ENCODE peak calls at places on chromosome 1, in nine cellular contexts. One of them, this sample, is unnamed.
A peak's percentile ranks its signal among the peaks of the same experiment; 100 is the strongest.

GRCh38 chr1:146039844-146040194 is 18.3 kb upstream of the HJV start:
- DNase-seq in RWPE2: no peak
- DNase-seq in SJSA1: no peak
- DNase-seq in H9: no peak
- DNase-seq in colonic mucosa: no peak
- DNase-seq in MM.1S: no peak
- DNase-seq in ovary: no peak
- DNase-seq in CD8-positive, alpha-beta memory T cell: no peak
- DNase-seq in neuronal stem cell: no peak
- DNase-seq in this sample: no peak

GRCh38 chr1:94425821-94426484 is 7.8 kb downstream of the ABCD3 start:
- DNase-seq in neuronal stem cell: no peak
- DNase-seq in SJSA1: no peak
- DNase-seq in H9: no peak
- DNase-seq in ovary: no peak
- DNase-seq in colonic mucosa: no peak
- DNase-seq in MM.1S: no peak
- DNase-seq in CD8-positive, alpha-beta memory T cell: no peak
- DNase-seq in RWPE2: no peak
- DNase-seq in this sample: no peak

GRCh38 chr1:220380885-220381284 is 108.6 kb upstream of the RAB3GAP2 start:
- DNase-seq in CD8-positive, alpha-beta memory T cell: no peak
- DNase-seq in SJSA1: no peak
- DNase-seq in colonic mucosa: no peak
- DNase-seq in H9: no peak
- DNase-seq in RWPE2: no peak
- DNase-seq in ovary: no peak
- DNase-seq in neuronal stem cell: no peak
- DNase-seq in MM.1S: peak; percentile 74
- DNase-seq in this sample: no peak

GRCh38 chr1:59025898-59026426 is 242.1 kb upstream of the JUN start:
- DNase-seq in CD8-positive, alpha-beta memory T cell: no peak
- DNase-seq in colonic mucosa: no peak
- DNase-seq in H9: no peak
- DNase-seq in ovary: no peak
- DNase-seq in SJSA1: no peak
- DNase-seq in RWPE2: no peak
- DNase-seq in neuronal stem cell: no peak
- DNase-seq in MM.1S: no peak
- DNase-seq in this sample: no peak

GRCh38 chr1:25797939-25798338 is 2.1 kb upstream of the SELENON start:
- DNase-seq in H9: peak; percentile 84
- DNase-seq in SJSA1: no peak
- DNase-seq in RWPE2: no peak
- DNase-seq in neuronal stem cell: no peak
- DNase-seq in MM.1S: peak; percentile 21
- DNase-seq in CD8-positive, alpha-beta memory T cell: no peak
- DNase-seq in ovary: no peak
- DNase-seq in colonic mucosa: no peak
- DNase-seq in this sample: no peak

GRCh38 chr1:153305682-153306081 is 7.1 kb downstream of the PGLYRP3 start:
- DNase-seq in RWPE2: no peak
- DNase-seq in colonic mucosa: no peak
- DNase-seq in CD8-positive, alpha-beta memory T cell: no peak
- DNase-seq in SJSA1: no peak
- DNase-seq in neuronal stem cell: no peak
- DNase-seq in H9: no peak
- DNase-seq in ovary: no peak
- DNase-seq in MM.1S: no peak
- DNase-seq in this sample: no peak

GRCh38 chr1:111515291-111516007 is 12.0 kb upstream of the ADORA3 start:
- DNase-seq in RWPE2: no peak
- DNase-seq in colonic mucosa: no peak
- DNase-seq in MM.1S: no peak
- DNase-seq in ovary: peak; percentile 67
- DNase-seq in neuronal stem cell: no peak
- DNase-seq in SJSA1: no peak
- DNase-seq in H9: peak; percentile 34
- DNase-seq in CD8-positive, alpha-beta memory T cell: no peak
- DNase-seq in this sample: peak; percentile 24

GRCh38 chr1:1178794-1179331 is 5.2 kb downstream of the TTLL10 start:
- DNase-seq in CD8-positive, alpha-beta memory T cell: no peak
- DNase-seq in ovary: no peak
- DNase-seq in H9: peak; percentile 26
- DNase-seq in MM.1S: no peak
- DNase-seq in neuronal stem cell: no peak
- DNase-seq in RWPE2: peak; percentile 67
- DNase-seq in colonic mucosa: no peak
- DNase-seq in SJSA1: no peak
- DNase-seq in this sample: peak; percentile 7

GRCh38 chr1:219324629-219325367 is 151.1 kb downstream of the LYPLAL1 start:
- DNase-seq in MM.1S: no peak
- DNase-seq in neuronal stem cell: no peak
- DNase-seq in H9: no peak
- DNase-seq in SJSA1: peak; percentile 50
- DNase-seq in ovary: no peak
- DNase-seq in colonic mucosa: no peak
- DNase-seq in CD8-positive, alpha-beta memory T cell: no peak
- DNase-seq in RWPE2: no peak
- DNase-seq in this sample: no peak

GRCh38 chr1:185402930-185403329 is 85.9 kb upstream of the IVNS1ABP start:
- DNase-seq in H9: no peak
- DNase-seq in RWPE2: no peak
- DNase-seq in neuronal stem cell: no peak
- DNase-seq in CD8-positive, alpha-beta memory T cell: no peak
- DNase-seq in MM.1S: no peak
- DNase-seq in SJSA1: no peak
- DNase-seq in ovary: no peak
- DNase-seq in colonic mucosa: no peak
- DNase-seq in this sample: no peak

GRCh38 chr1:247528812-247529474 is 7.3 kb downstream of the OR2C3 start:
- DNase-seq in H9: no peak
- DNase-seq in colonic mucosa: no peak
- DNase-seq in neuronal stem cell: no peak
- DNase-seq in RWPE2: no peak
- DNase-seq in MM.1S: no peak
- DNase-seq in SJSA1: no peak
- DNase-seq in ovary: no peak
- DNase-seq in CD8-positive, alpha-beta memory T cell: no peak
- DNase-seq in this sample: no peak

GRCh38 chr1:244603498-244603897 is 49.4 kb upstream of the DESI2 start:
- DNase-seq in neuronal stem cell: peak; percentile 8
- DNase-seq in SJSA1: no peak
- DNase-seq in H9: no peak
- DNase-seq in CD8-positive, alpha-beta memory T cell: peak; percentile 29
- DNase-seq in RWPE2: no peak
- DNase-seq in MM.1S: peak; percentile 57
- DNase-seq in ovary: no peak
- DNase-seq in colonic mucosa: no peak
- DNase-seq in this sample: no peak

GRCh38 chr1:224116131-224116530 is 2.2 kb downstream of the FBXO28 start:
- DNase-seq in MM.1S: peak; percentile 82
- DNase-seq in neuronal stem cell: no peak
- DNase-seq in RWPE2: no peak
- DNase-seq in CD8-positive, alpha-beta memory T cell: peak; percentile 49
- DNase-seq in colonic mucosa: no peak
- DNase-seq in ovary: no peak
- DNase-seq in SJSA1: no peak
- DNase-seq in H9: no peak
- DNase-seq in this sample: no peak

GRCh38 chr1:200448034-200448762 is 38.4 kb upstream of the ZNF281 start:
- DNase-seq in colonic mucosa: no peak
- DNase-seq in neuronal stem cell: no peak
- DNase-seq in MM.1S: peak; percentile 77
- DNase-seq in H9: no peak
- DNase-seq in SJSA1: no peak
- DNase-seq in ovary: no peak
- DNase-seq in RWPE2: no peak
- DNase-seq in CD8-positive, alpha-beta memory T cell: no peak
- DNase-seq in this sample: no peak

GRCh38 chr1:235067396-235068154 is 61.1 kb downstream of the TOMM20 start:
- DNase-seq in MM.1S: no peak
- DNase-seq in neuronal stem cell: no peak
- DNase-seq in CD8-positive, alpha-beta memory T cell: no peak
- DNase-seq in SJSA1: peak; percentile 97
- DNase-seq in RWPE2: peak; percentile 94
- DNase-seq in ovary: no peak
- DNase-seq in H9: no peak
- DNase-seq in colonic mucosa: peak; percentile 90
- DNase-seq in this sample: peak; percentile 78

GRCh38 chr1:12481928-12482327 is 136.1 kb downstream of the DHRS3 start:
- DNase-seq in RWPE2: no peak
- DNase-seq in ovary: no peak
- DNase-seq in H9: no peak
- DNase-seq in colonic mucosa: no peak
- DNase-seq in CD8-positive, alpha-beta memory T cell: no peak
- DNase-seq in neuronal stem cell: no peak
- DNase-seq in MM.1S: no peak
- DNase-seq in SJSA1: no peak
- DNase-seq in this sample: no peak
- H3K4me1 ChIP-seq in RWPE2: peaks cover 43% of the 10 kb centered on the region
- H3K4me1 ChIP-seq in ovary: peaks cover 29% of the 10 kb centered on the region
- H3K4me1 ChIP-seq in H9: no peaks in the 10 kb centered on the region
- H3K4me1 ChIP-seq in colonic mucosa: peaks cover 39% of the 10 kb centered on the region
- H3K4me1 ChIP-seq in CD8-positive, alpha-beta memory T cell: peaks cover 53% of the 10 kb centered on the region
- H3K4me1 ChIP-seq in neuronal stem cell: no peaks in the 10 kb centered on the region
- H3K4me1 ChIP-seq in MM.1S: peaks cover 7% of the 10 kb centered on the region
- H3K4me1 ChIP-seq in SJSA1: peaks cover 87% of the 10 kb centered on the region
- H3K4me1 ChIP-seq in this sample: no peaks in the 10 kb centered on the region

DNA sequence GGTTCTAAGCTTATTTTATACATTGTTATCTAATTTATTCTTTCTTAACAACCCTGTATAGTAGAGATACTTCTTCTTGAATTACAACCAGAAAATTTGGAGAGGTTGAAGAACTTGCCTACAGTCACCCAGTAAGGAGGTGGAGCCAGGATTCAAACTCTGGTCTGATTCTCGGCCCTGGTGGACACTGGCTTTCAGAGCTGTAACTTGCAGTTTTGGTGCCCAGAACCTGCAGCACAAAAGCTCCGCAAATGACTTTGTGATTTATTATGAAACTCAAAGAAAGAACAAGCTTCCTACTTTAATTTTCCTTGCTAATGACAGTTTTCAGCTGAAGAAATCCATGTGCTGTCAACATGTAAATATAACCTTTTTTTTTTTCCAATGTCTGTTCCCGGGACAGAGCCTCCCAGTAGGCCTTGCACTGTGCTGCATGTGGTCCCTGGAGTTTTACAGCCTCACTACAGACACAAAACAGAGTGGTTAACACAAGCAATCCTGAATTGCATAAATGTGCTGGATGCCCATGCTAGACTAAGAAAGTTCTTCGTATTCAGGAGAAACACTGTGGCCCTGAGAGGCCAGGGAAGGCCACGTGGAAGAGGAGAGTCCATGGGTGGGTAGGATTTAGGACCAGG is 62.2 kb upstream of the ANGPTL1 start:
- DNase-seq in RWPE2: no peak
- DNase-seq in MM.1S: no peak
- DNase-seq in SJSA1: no peak
- DNase-seq in ovary: no peak
- DNase-seq in H9: no peak
- DNase-seq in CD8-positive, alpha-beta memory T cell: no peak
- DNase-seq in colonic mucosa: no peak
- DNase-seq in neuronal stem cell: no peak
- DNase-seq in this sample: no peak
- H3K4me1 ChIP-seq in RWPE2: no peaks in the 10 kb centered on the region
- H3K4me1 ChIP-seq in MM.1S: no peaks in the 10 kb centered on the region
- H3K4me1 ChIP-seq in SJSA1: no peaks in the 10 kb centered on the region
- H3K4me1 ChIP-seq in ovary: peaks cover 33% of the 10 kb centered on the region
- H3K4me1 ChIP-seq in H9: peaks cover 4% of the 10 kb centered on the region
- H3K4me1 ChIP-seq in CD8-positive, alpha-beta memory T cell: no peaks in the 10 kb centered on the region
- H3K4me1 ChIP-seq in colonic mucosa: no peaks in the 10 kb centered on the region
- H3K4me1 ChIP-seq in neuronal stem cell: peaks cover 6% of the 10 kb centered on the region
- H3K4me1 ChIP-seq in this sample: no peaks in the 10 kb centered on the region

GRCh38 chr1:27562483-27563406 is 41.2 kb downstream of the AHDC1 start:
- DNase-seq in neuronal stem cell: no peak
- DNase-seq in SJSA1: no peak
- DNase-seq in CD8-positive, alpha-beta memory T cell: no peak
- DNase-seq in MM.1S: no peak
- DNase-seq in colonic mucosa: no peak
- DNase-seq in ovary: no peak
- DNase-seq in RWPE2: no peak
- DNase-seq in H9: no peak
- DNase-seq in this sample: no peak
- H3K4me1 ChIP-seq in neuronal stem cell: peaks cover 70% of the 10 kb centered on the region
- H3K4me1 ChIP-seq in SJSA1: peaks cover 38% of the 10 kb centered on the region
- H3K4me1 ChIP-seq in CD8-positive, alpha-beta memory T cell: peaks cover 16% of the 10 kb centered on the region
- H3K4me1 ChIP-seq in MM.1S: peaks cover 2% of the 10 kb centered on the region
- H3K4me1 ChIP-seq in colonic mucosa: peaks cover 32% of the 10 kb centered on the region
- H3K4me1 ChIP-seq in ovary: peaks cover 53% of the 10 kb centered on the region
- H3K4me1 ChIP-seq in RWPE2: peaks cover 15% of the 10 kb centered on the region
- H3K4me1 ChIP-seq in H9: peaks cover 17% of the 10 kb centered on the region
- H3K4me1 ChIP-seq in this sample: peaks cover 29% of the 10 kb centered on the region

GRCh38 chr1:11684070-11684469 is 3.1 kb upstream of the MAD2L2 start:
- DNase-seq in CD8-positive, alpha-beta memory T cell: no peak
- DNase-seq in MM.1S: no peak
- DNase-seq in H9: no peak
- DNase-seq in ovary: no peak
- DNase-seq in SJSA1: no peak
- DNase-seq in RWPE2: no peak
- DNase-seq in neuronal stem cell: no peak
- DNase-seq in colonic mucosa: no peak
- DNase-seq in this sample: no peak

GRCh38 chr1:11681071-11681771 is at the start of gene MAD2L2:
- DNase-seq in neuronal stem cell: peak; percentile 81
- DNase-seq in CD8-positive, alpha-beta memory T cell: peak; percentile 89
- DNase-seq in MM.1S: peak; percentile 86
- DNase-seq in SJSA1: peak; percentile 88
- DNase-seq in H9: peak; percentile 85
- DNase-seq in colonic mucosa: peak; percentile 89
- DNase-seq in ovary: peak; percentile 85
- DNase-seq in RWPE2: peak; percentile 80
- DNase-seq in this sample: peak; percentile 80

GRCh38 chr1:11682287-11682771 is 1.4 kb upstream of the MAD2L2 start:
- DNase-seq in SJSA1: no peak
- DNase-seq in ovary: no peak
- DNase-seq in RWPE2: no peak
- DNase-seq in CD8-positive, alpha-beta memory T cell: no peak
- DNase-seq in neuronal stem cell: no peak
- DNase-seq in H9: peak; percentile 83
- DNase-seq in MM.1S: no peak
- DNase-seq in colonic mucosa: no peak
- DNase-seq in this sample: no peak

GRCh38 chr1:11680270-11681070 is 478 bp downstream of the MAD2L2 start:
- DNase-seq in colonic mucosa: no peak
- DNase-seq in neuronal stem cell: no peak
- DNase-seq in MM.1S: no peak
- DNase-seq in ovary: no peak
- DNase-seq in RWPE2: no peak
- DNase-seq in H9: no peak
- DNase-seq in SJSA1: no peak
- DNase-seq in CD8-positive, alpha-beta memory T cell: no peak
- DNase-seq in this sample: no peak

DNA sequence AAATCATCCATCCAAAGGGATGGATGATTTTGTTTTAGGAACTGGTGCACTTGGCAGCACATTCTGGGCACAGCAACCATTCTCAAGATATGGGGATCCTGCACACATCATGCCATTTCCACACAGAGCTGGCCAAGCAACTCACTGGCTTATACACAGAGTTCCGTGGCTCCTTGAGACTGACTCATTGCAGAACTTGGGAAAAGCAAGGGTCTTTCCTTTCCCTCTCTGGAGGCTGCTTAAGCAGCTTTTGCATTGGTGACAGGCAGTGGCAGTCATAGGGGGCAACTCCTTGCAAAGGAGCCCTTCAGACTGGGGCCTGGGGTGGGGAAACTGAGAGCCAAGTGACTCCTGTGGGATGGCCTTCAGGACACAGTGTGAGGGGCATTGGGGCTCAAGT is 1.9 kb upstream of the MAD2L2 start:
- DNase-seq in colonic mucosa: no peak
- DNase-seq in RWPE2: no peak
- DNase-seq in MM.1S: no peak
- DNase-seq in CD8-positive, alpha-beta memory T cell: no peak
- DNase-seq in SJSA1: no peak
- DNase-seq in ovary: no peak
- DNase-seq in neuronal stem cell: no peak
- DNase-seq in H9: peak; percentile 46
- DNase-seq in this sample: no peak
- H3K4me1 ChIP-seq in colonic mucosa: no peaks in the 10 kb centered on the region
- H3K4me1 ChIP-seq in RWPE2: no peaks in the 10 kb centered on the region
- H3K4me1 ChIP-seq in MM.1S: no peaks in the 10 kb centered on the region
- H3K4me1 ChIP-seq in CD8-positive, alpha-beta memory T cell: peaks cover 7% of the 10 kb centered on the region
- H3K4me1 ChIP-seq in SJSA1: peaks cover 5% of the 10 kb centered on the region
- H3K4me1 ChIP-seq in ovary: peaks cover 4% of the 10 kb centered on the region
- H3K4me1 ChIP-seq in neuronal stem cell: peaks cover 10% of the 10 kb centered on the region
- H3K4me1 ChIP-seq in H9: peaks cover 19% of the 10 kb centered on the region
- H3K4me1 ChIP-seq in this sample: peaks cover 3% of the 10 kb centered on the region